ENCODE peak calls at places on chromosome X, in six cellular contexts. I is PC-3; B is CD8-positive, alpha-beta T cell; L is left colon; W is stomach; K is stimulated activated CD4-positive, alpha-beta T cell treated with anti-CD3 and anti-CD28 coated beads, TNF-alpha, amount 100 ng/mL, for 4 hours. U is an unnamed sample.
A peak's percentile ranks its signal among the peaks of the same experiment; 100 is the strongest.

GRCh38 chrX:110055616-110056015 is 52.7 kb downstream of the TMEM164 start:
- DNase-seq in I (no peak), B (no peak), L (no peak), W (no peak), K (no peak), U (no peak)

GRCh38 chrX:120560405-120560841 is 339 bp downstream of the CUL4B start:
- DNase-seq in I (peak; percentile 42), B (peak; percentile 26), L (peak; percentile 51), W (peak; percentile 36), K (peak; percentile 7), U (peak; percentile 8)

GRCh38 chrX:110287605-110288004 is 30.3 kb downstream of the AMMECR1 start:
- DNase-seq in I (no peak), B (no peak), L (no peak), W (no peak), K (no peak), U (no peak)

GRCh38 chrX:108299101-108299591 is 139.1 kb downstream of the COL4A6 start:
- DNase-seq in I (no peak), B (no peak), L (no peak), W (no peak), K (no peak), U (no peak)

GRCh38 chrX:56233682-56234081 is 1.5 kb downstream of the KLF8 start:
- DNase-seq in I (no peak), B (no peak), L (peak; percentile 45), W (no peak), K (no peak), U (no peak)

GRCh38 chrX:101595739-101596419 is 21.9 kb downstream of the ARMCX6 start:
- DNase-seq in I (peak; percentile 70), B (peak; percentile 42), L (no peak), W (no peak), K (no peak), U (no peak)

GRCh38 chrX:119573840-119574393 is 446 bp upstream of the UBE2A start:
- DNase-seq in I (peak; percentile 51), B (no peak), L (no peak), W (no peak), K (no peak), U (no peak)

GRCh38 chrX:77431227-77431626 is 16.0 kb upstream of the FGF16 start:
- DNase-seq in I (no peak), B (no peak), L (no peak), W (no peak), K (no peak), U (no peak)

GRCh38 chrX:55758033-55758432 is 40.5 kb downstream of the RRAGB start:
- DNase-seq in I (peak; percentile 62), B (no peak), L (no peak), W (no peak), K (no peak), U (no peak)

GRCh38 chrX:43958529-43958928 is 14.7 kb downstream of the NDP start:
- DNase-seq in I (peak; percentile 76), B (peak; percentile 8), L (no peak), W (no peak), K (no peak), U (no peak)

GRCh38 chrX:3161686-3162085 is 120.4 kb downstream of the ARSF start:
- DNase-seq in I (no peak), B (no peak), L (no peak), W (no peak), K (no peak), U (no peak)

GRCh38 chrX:72100824-72101351 is 30.8 kb downstream of the RTL5 start:
- DNase-seq in I (no peak), B (peak; percentile 66), L (peak; percentile 24), W (peak; percentile 43), K (peak; percentile 41), U (peak; percentile 56)

GRCh38 chrX:46912673-46913491 is 661 bp downstream of the JADE3 start:
- DNase-seq in I (peak; percentile 45), B (peak; percentile 34), L (peak; percentile 52), W (peak; percentile 45), K (no peak), U (peak; percentile 5)

U was measured in activated T-helper 9 cell treated with anti-CD3 and anti-CD28 coated beads, Interleukin-2, amount 50 U/mL, for 16 hours.